ENCODE peak calls at places on chromosomes 5 and 9, in eight cellular contexts. One of them, this sample, is unnamed. For H3K27me3, the result is how much of the 10 kb centered on the place peaks cover.

GRCh38 chr9:126784401-126784800 is 20.4 kb upstream of the ZBTB43 start:
- ATAC-seq in left lung: no peak
- ATAC-seq in HCT116: no peak
- ATAC-seq in CD4-positive, CD25-positive, alpha-beta regulatory T cell: no peak
- ATAC-seq in foreskin keratinocyte: no peak
- ATAC-seq in CD8-positive, alpha-beta T cell: no peak
- ATAC-seq in CD4-positive, alpha-beta T cell: no peak
- ATAC-seq in aorta: no peak
- ATAC-seq in this sample: no peak

GRCh38 chr9:87640385-87640795 is 85.5 kb upstream of the CTSL start:
- ATAC-seq in left lung: peak
- ATAC-seq in HCT116: no peak
- ATAC-seq in CD4-positive, CD25-positive, alpha-beta regulatory T cell: no peak
- ATAC-seq in foreskin keratinocyte: no peak
- ATAC-seq in CD8-positive, alpha-beta T cell: no peak
- ATAC-seq in CD4-positive, alpha-beta T cell: no peak
- ATAC-seq in aorta: peak
- ATAC-seq in this sample: peak

GRCh38 chr5:79261907-79262306 is 26.0 kb downstream of the JMY start:
- ATAC-seq in left lung: no peak
- ATAC-seq in HCT116: no peak
- ATAC-seq in CD4-positive, CD25-positive, alpha-beta regulatory T cell: no peak
- ATAC-seq in foreskin keratinocyte: no peak
- ATAC-seq in CD8-positive, alpha-beta T cell: no peak
- ATAC-seq in CD4-positive, alpha-beta T cell: no peak
- ATAC-seq in aorta: no peak
- ATAC-seq in this sample: no peak

GRCh38 chr5:56319281-56320242 is 86.4 kb upstream of the ANKRD55 start:
- ATAC-seq in left lung: peak
- ATAC-seq in HCT116: no peak
- ATAC-seq in CD4-positive, CD25-positive, alpha-beta regulatory T cell: no peak
- ATAC-seq in foreskin keratinocyte: peak
- ATAC-seq in CD8-positive, alpha-beta T cell: no peak
- ATAC-seq in CD4-positive, alpha-beta T cell: no peak
- ATAC-seq in aorta: no peak
- ATAC-seq in this sample: peak

GRCh38 chr5:132115375-132115774 is 41.8 kb downstream of the CSF2 start:
- ATAC-seq in left lung: no peak
- ATAC-seq in HCT116: no peak
- ATAC-seq in CD4-positive, CD25-positive, alpha-beta regulatory T cell: no peak
- ATAC-seq in foreskin keratinocyte: no peak
- ATAC-seq in CD8-positive, alpha-beta T cell: peak
- ATAC-seq in CD4-positive, alpha-beta T cell: no peak
- ATAC-seq in aorta: no peak
- ATAC-seq in this sample: no peak

GRCh38 chr5:45521067-45521466 is 175.1 kb downstream of the HCN1 start:
- ATAC-seq in left lung: peak
- ATAC-seq in HCT116: peak
- ATAC-seq in CD4-positive, CD25-positive, alpha-beta regulatory T cell: no peak
- ATAC-seq in foreskin keratinocyte: no peak
- ATAC-seq in CD8-positive, alpha-beta T cell: no peak
- ATAC-seq in CD4-positive, alpha-beta T cell: no peak
- ATAC-seq in aorta: no peak
- ATAC-seq in this sample: no peak

GRCh38 chr9:15430920-15431844 is 8.5 kb downstream of the SNAPC3 start:
- ATAC-seq in left lung: peak
- ATAC-seq in HCT116: no peak
- ATAC-seq in CD4-positive, CD25-positive, alpha-beta regulatory T cell: no peak
- ATAC-seq in foreskin keratinocyte: peak
- ATAC-seq in CD8-positive, alpha-beta T cell: no peak
- ATAC-seq in CD4-positive, alpha-beta T cell: no peak
- ATAC-seq in aorta: no peak
- ATAC-seq in this sample: no peak

GRCh38 chr9:69215774-69216482 is 41.9 kb downstream of the TJP2 start:
- ATAC-seq in left lung: peak
- ATAC-seq in HCT116: no peak
- ATAC-seq in CD4-positive, CD25-positive, alpha-beta regulatory T cell: no peak
- ATAC-seq in foreskin keratinocyte: peak
- ATAC-seq in CD8-positive, alpha-beta T cell: no peak
- ATAC-seq in CD4-positive, alpha-beta T cell: no peak
- ATAC-seq in aorta: no peak
- ATAC-seq in this sample: no peak

GRCh38 chr9:21434202-21435014 is 5.8 kb upstream of the IFNA1 start:
- ATAC-seq in left lung: no peak
- ATAC-seq in HCT116: peak
- ATAC-seq in CD4-positive, CD25-positive, alpha-beta regulatory T cell: no peak
- ATAC-seq in foreskin keratinocyte: peak
- ATAC-seq in CD8-positive, alpha-beta T cell: peak
- ATAC-seq in CD4-positive, alpha-beta T cell: peak
- ATAC-seq in aorta: no peak
- ATAC-seq in this sample: no peak

GRCh38 chr5:7823601-7824000 is 27.3 kb downstream of the CFAP90 start:
- ATAC-seq in left lung: no peak
- ATAC-seq in HCT116: no peak
- ATAC-seq in CD4-positive, CD25-positive, alpha-beta regulatory T cell: no peak
- ATAC-seq in foreskin keratinocyte: no peak
- ATAC-seq in CD8-positive, alpha-beta T cell: no peak
- ATAC-seq in CD4-positive, alpha-beta T cell: no peak
- ATAC-seq in aorta: no peak
- ATAC-seq in this sample: no peak

GRCh38 chr5:7827602-7828001 is 23.3 kb downstream of the CFAP90 start:
- ATAC-seq in left lung: no peak
- ATAC-seq in HCT116: no peak
- ATAC-seq in CD4-positive, CD25-positive, alpha-beta regulatory T cell: no peak
- ATAC-seq in foreskin keratinocyte: no peak
- ATAC-seq in CD8-positive, alpha-beta T cell: no peak
- ATAC-seq in CD4-positive, alpha-beta T cell: no peak
- ATAC-seq in aorta: peak
- ATAC-seq in this sample: no peak

GRCh38 chr5:7825630-7826029 is 25.3 kb downstream of the CFAP90 start:
- ATAC-seq in left lung: no peak
- ATAC-seq in HCT116: no peak
- ATAC-seq in CD4-positive, CD25-positive, alpha-beta regulatory T cell: no peak
- ATAC-seq in foreskin keratinocyte: no peak
- ATAC-seq in CD8-positive, alpha-beta T cell: no peak
- ATAC-seq in CD4-positive, alpha-beta T cell: no peak
- ATAC-seq in aorta: no peak
- ATAC-seq in this sample: no peak

GRCh38 chr5:7828269-7828668 is 22.7 kb downstream of the CFAP90 start:
- ATAC-seq in left lung: peak
- ATAC-seq in HCT116: no peak
- ATAC-seq in CD4-positive, CD25-positive, alpha-beta regulatory T cell: no peak
- ATAC-seq in foreskin keratinocyte: no peak
- ATAC-seq in CD8-positive, alpha-beta T cell: no peak
- ATAC-seq in CD4-positive, alpha-beta T cell: no peak
- ATAC-seq in aorta: no peak
- ATAC-seq in this sample: no peak

DNA sequence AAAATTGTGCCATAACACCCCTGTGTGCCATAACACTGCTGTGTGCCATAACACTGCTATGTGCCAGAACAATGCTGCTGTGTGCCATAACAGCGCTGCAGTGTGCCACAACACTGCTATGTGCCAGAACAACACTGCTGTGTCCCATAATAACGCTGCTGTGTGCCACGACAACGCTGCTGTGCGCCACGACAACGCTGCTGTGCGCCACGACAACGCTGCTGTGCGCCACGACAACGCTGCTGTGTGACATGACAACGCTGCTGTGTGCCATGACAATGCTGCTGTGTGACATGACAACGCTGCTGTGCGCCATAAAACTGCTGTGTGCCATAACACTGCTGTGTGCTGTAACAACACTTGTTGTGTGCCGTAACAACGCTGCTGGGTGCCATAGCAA is 25.9 kb downstream of the CFAP90 start:
- ATAC-seq in left lung: no peak
- ATAC-seq in HCT116: no peak
- ATAC-seq in CD4-positive, CD25-positive, alpha-beta regulatory T cell: no peak
- ATAC-seq in foreskin keratinocyte: no peak
- ATAC-seq in CD8-positive, alpha-beta T cell: no peak
- ATAC-seq in CD4-positive, alpha-beta T cell: no peak
- ATAC-seq in aorta: no peak
- ATAC-seq in this sample: no peak
- H3K27me3 ChIP-seq in left lung: under half
- H3K27me3 ChIP-seq in HCT116: under half
- H3K27me3 ChIP-seq in CD4-positive, CD25-positive, alpha-beta regulatory T cell: under half
- H3K27me3 ChIP-seq in foreskin keratinocyte: under half
- H3K27me3 ChIP-seq in CD8-positive, alpha-beta T cell: under half
- H3K27me3 ChIP-seq in CD4-positive, alpha-beta T cell: under half
- H3K27me3 ChIP-seq in aorta: under half
- H3K27me3 ChIP-seq in this sample: under half

DNA sequence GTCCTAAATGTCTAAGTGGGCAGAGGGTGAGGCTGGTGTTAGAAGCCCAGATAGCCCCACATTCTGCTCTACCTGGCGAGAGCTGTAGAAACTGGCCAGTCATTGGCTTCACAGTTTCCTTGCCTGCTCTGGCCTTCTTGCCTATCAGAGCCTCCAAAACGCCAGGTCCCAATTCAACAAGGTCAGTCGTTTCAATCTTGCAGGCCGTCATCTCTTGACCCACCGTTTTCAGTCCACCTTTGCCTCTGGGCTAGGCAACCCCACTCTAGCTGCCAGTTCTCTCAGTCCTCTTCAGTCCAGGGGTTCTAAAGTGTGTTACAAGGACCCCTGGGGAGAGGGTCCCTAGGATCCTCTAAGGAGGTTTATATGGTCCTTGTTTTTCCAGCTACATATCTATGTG is 20.0 kb upstream of the TIFAB start:
- ATAC-seq in left lung: no peak
- ATAC-seq in HCT116: no peak
- ATAC-seq in CD4-positive, CD25-positive, alpha-beta regulatory T cell: no peak
- ATAC-seq in foreskin keratinocyte: no peak
- ATAC-seq in CD8-positive, alpha-beta T cell: no peak
- ATAC-seq in CD4-positive, alpha-beta T cell: no peak
- ATAC-seq in aorta: no peak
- ATAC-seq in this sample: no peak
- H3K27me3 ChIP-seq in left lung: half or more
- H3K27me3 ChIP-seq in HCT116: under half
- H3K27me3 ChIP-seq in CD4-positive, CD25-positive, alpha-beta regulatory T cell: under half
- H3K27me3 ChIP-seq in foreskin keratinocyte: under half
- H3K27me3 ChIP-seq in CD8-positive, alpha-beta T cell: under half
- H3K27me3 ChIP-seq in CD4-positive, alpha-beta T cell: under half
- H3K27me3 ChIP-seq in aorta: under half
- H3K27me3 ChIP-seq in this sample: half or more

GRCh38 chr9:110244616-110245015 is 11.7 kb downstream of the TXN start:
- ATAC-seq in left lung: no peak
- ATAC-seq in HCT116: no peak
- ATAC-seq in CD4-positive, CD25-positive, alpha-beta regulatory T cell: no peak
- ATAC-seq in foreskin keratinocyte: no peak
- ATAC-seq in CD8-positive, alpha-beta T cell: no peak
- ATAC-seq in CD4-positive, alpha-beta T cell: no peak
- ATAC-seq in aorta: no peak
- ATAC-seq in this sample: peak
- H3K27me3 ChIP-seq in left lung: under half
- H3K27me3 ChIP-seq in HCT116: under half
- H3K27me3 ChIP-seq in CD4-positive, CD25-positive, alpha-beta regulatory T cell: under half
- H3K27me3 ChIP-seq in foreskin keratinocyte: under half
- H3K27me3 ChIP-seq in CD8-positive, alpha-beta T cell: under half
- H3K27me3 ChIP-seq in CD4-positive, alpha-beta T cell: under half
- H3K27me3 ChIP-seq in aorta: under half
- H3K27me3 ChIP-seq in this sample: under half

GRCh38 chr5:36756089-36756488 is 120.5 kb upstream of the NIPBL start:
- ATAC-seq in left lung: no peak
- ATAC-seq in HCT116: no peak
- ATAC-seq in CD4-positive, CD25-positive, alpha-beta regulatory T cell: no peak
- ATAC-seq in foreskin keratinocyte: no peak
- ATAC-seq in CD8-positive, alpha-beta T cell: no peak
- ATAC-seq in CD4-positive, alpha-beta T cell: no peak
- ATAC-seq in aorta: no peak
- ATAC-seq in this sample: no peak

GRCh38 chr5:36755340-36755739 is 121.2 kb upstream of the NIPBL start:
- ATAC-seq in left lung: no peak
- ATAC-seq in HCT116: no peak
- ATAC-seq in CD4-positive, CD25-positive, alpha-beta regulatory T cell: no peak
- ATAC-seq in foreskin keratinocyte: no peak
- ATAC-seq in CD8-positive, alpha-beta T cell: no peak
- ATAC-seq in CD4-positive, alpha-beta T cell: no peak
- ATAC-seq in aorta: no peak
- ATAC-seq in this sample: no peak

GRCh38 chr5:36751881-36752280 is 124.7 kb upstream of the NIPBL start:
- ATAC-seq in left lung: no peak
- ATAC-seq in HCT116: peak
- ATAC-seq in CD4-positive, CD25-positive, alpha-beta regulatory T cell: no peak
- ATAC-seq in foreskin keratinocyte: peak
- ATAC-seq in CD8-positive, alpha-beta T cell: no peak
- ATAC-seq in CD4-positive, alpha-beta T cell: no peak
- ATAC-seq in aorta: no peak
- ATAC-seq in this sample: no peak

GRCh38 chr5:36759117-36759516 is 117.5 kb upstream of the NIPBL start:
- ATAC-seq in left lung: no peak
- ATAC-seq in HCT116: no peak
- ATAC-seq in CD4-positive, CD25-positive, alpha-beta regulatory T cell: no peak
- ATAC-seq in foreskin keratinocyte: no peak
- ATAC-seq in CD8-positive, alpha-beta T cell: no peak
- ATAC-seq in CD4-positive, alpha-beta T cell: no peak
- ATAC-seq in aorta: no peak
- ATAC-seq in this sample: no peak

GRCh38 chr5:36756848-36757247 is 119.7 kb upstream of the NIPBL start:
- ATAC-seq in left lung: no peak
- ATAC-seq in HCT116: no peak
- ATAC-seq in CD4-positive, CD25-positive, alpha-beta regulatory T cell: no peak
- ATAC-seq in foreskin keratinocyte: no peak
- ATAC-seq in CD8-positive, alpha-beta T cell: no peak
- ATAC-seq in CD4-positive, alpha-beta T cell: no peak
- ATAC-seq in aorta: no peak
- ATAC-seq in this sample: no peak
- H3K27me3 ChIP-seq in left lung: under half
- H3K27me3 ChIP-seq in HCT116: under half
- H3K27me3 ChIP-seq in CD4-positive, CD25-positive, alpha-beta regulatory T cell: under half
- H3K27me3 ChIP-seq in foreskin keratinocyte: under half
- H3K27me3 ChIP-seq in CD8-positive, alpha-beta T cell: under half
- H3K27me3 ChIP-seq in CD4-positive, alpha-beta T cell: under half
- H3K27me3 ChIP-seq in aorta: under half
- H3K27me3 ChIP-seq in this sample: under half

DNA sequence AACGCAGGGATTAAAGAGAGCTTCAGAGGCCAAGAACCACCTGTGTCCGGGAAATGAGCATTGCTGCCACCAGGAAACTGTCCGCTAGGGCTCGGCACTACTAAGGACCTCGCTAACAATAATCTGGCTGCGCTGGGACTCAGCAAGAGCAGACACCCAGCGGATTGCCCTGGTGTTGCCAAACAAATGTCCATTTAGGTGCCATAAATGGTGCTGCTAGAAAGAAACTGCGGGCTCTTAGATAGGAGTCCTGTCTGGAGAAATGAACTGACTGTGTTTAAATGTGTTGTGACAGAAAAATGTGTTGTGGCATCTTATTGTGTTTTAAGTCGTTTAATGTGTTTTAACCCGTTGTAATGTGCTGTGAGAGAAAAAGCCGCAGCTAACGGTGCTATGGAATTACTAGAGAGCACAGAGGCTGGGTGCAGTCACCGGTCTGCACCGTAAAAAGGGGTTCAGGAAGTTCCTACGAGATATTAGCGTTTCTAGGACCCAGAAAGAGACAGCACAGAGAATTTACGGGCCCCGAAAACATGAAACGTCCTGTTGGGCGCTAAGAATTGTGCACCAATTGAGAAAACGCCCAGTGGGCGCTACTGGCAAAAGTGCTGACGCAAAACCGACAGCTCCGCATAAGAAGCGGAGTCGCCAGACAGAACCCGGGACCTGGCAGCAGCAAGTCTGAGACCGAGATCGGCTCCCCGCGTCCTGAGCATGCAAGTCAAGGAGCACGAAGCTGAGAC is 90.6 kb downstream of the ANXA2R start:
- ATAC-seq in left lung: peak
- ATAC-seq in HCT116: no peak
- ATAC-seq in CD4-positive, CD25-positive, alpha-beta regulatory T cell: peak
- ATAC-seq in foreskin keratinocyte: peak
- ATAC-seq in CD8-positive, alpha-beta T cell: peak
- ATAC-seq in CD4-positive, alpha-beta T cell: peak
- ATAC-seq in aorta: peak
- ATAC-seq in this sample: peak
- H3K27me3 ChIP-seq in left lung: half or more
- H3K27me3 ChIP-seq in HCT116: under half
- H3K27me3 ChIP-seq in CD4-positive, CD25-positive, alpha-beta regulatory T cell: under half
- H3K27me3 ChIP-seq in foreskin keratinocyte: under half
- H3K27me3 ChIP-seq in CD8-positive, alpha-beta T cell: under half
- H3K27me3 ChIP-seq in CD4-positive, alpha-beta T cell: under half
- H3K27me3 ChIP-seq in aorta: under half
- H3K27me3 ChIP-seq in this sample: half or more